ENCODE peak calls at places on chromosomes 16 and 17, in five cellular contexts. W is lung; T is fibroblast of lung; O is effector memory CD4-positive, alpha-beta T cell; B is right lobe of liver. A is an unnamed sample.
A peak's percentile ranks its signal among the peaks of the same experiment; 100 is the strongest.

GRCh38 chr17:78144736-78145641 is 1.2 kb upstream of the C17orf99 start:
- DNase-seq in W (peak; percentile 90), T (no peak), O (no peak), B (no peak), A (no peak)

GRCh38 chr17:45110676-45111611 is 21.4 kb downstream of the PLCD3 start:
- DNase-seq in W (no peak), T (peak; percentile 65), O (no peak), B (no peak), A (no peak)

GRCh38 chr17:36578671-36579070 is 13.0 kb upstream of the DHRS11 start:
- DNase-seq in W (no peak), T (peak; percentile 59), O (no peak), B (no peak), A (no peak)

GRCh38 chr16:2904922-2905240 is 6.8 kb upstream of the FLYWCH1 start:
- DNase-seq in W (no peak), T (no peak), O (no peak), B (no peak), A (no peak)

GRCh38 chr17:82647593-82648164 is 565 bp downstream of the WDR45B start:
- DNase-seq in W (peak; percentile 41), T (no peak), O (peak; percentile 62), B (peak; percentile 57), A (peak; percentile 64)

GRCh38 chr17:65902831-65903549 is 288.9 kb downstream of the CEP112 start:
- DNase-seq in W (no peak), T (peak; percentile 13), O (no peak), B (no peak), A (no peak)

GRCh38 chr17:80455784-80456183 is 20.6 kb downstream of the NPTX1 start:
- DNase-seq in W (no peak), T (no peak), O (no peak), B (no peak), A (no peak)

GRCh38 chr16:588639-588888 is 1.3 kb upstream of the RAB40C start:
- DNase-seq in W (no peak), T (peak; percentile 76), O (peak; percentile 51), B (no peak), A (no peak)

GRCh38 chr16:27505297-27506236 is 44.1 kb downstream of the GTF3C1 start:
- DNase-seq in W (no peak), T (no peak), O (no peak), B (no peak), A (no peak)

GRCh38 chr16:27374794-27375499 is 27.0 kb upstream of the IL21R start:
- DNase-seq in W (peak; percentile 59), T (peak; percentile 81), O (peak; percentile 16), B (peak; percentile 59), A (peak; percentile 18)

GRCh38 chr17:77371117-77371887 is 230.5 kb downstream of the SEC14L1 start:
- DNase-seq in W (no peak), T (peak; percentile 81), O (no peak), B (no peak), A (no peak)

GRCh38 chr16:86740817-86741799 is 162.8 kb downstream of the FOXL1 start:
- DNase-seq in W (no peak), T (peak; percentile 94), O (no peak), B (peak; percentile 38), A (no peak)

GRCh38 chr16:15038689-15039088 is 17.2 kb downstream of the NTAN1 start:
- DNase-seq in W (no peak), T (no peak), O (no peak), B (no peak), A (no peak)

GRCh38 chr16:66320774-66321173 is 45.7 kb upstream of the CDH5 start:
- DNase-seq in W (no peak), T (no peak), O (no peak), B (no peak), A (no peak)

GRCh38 chr16:84844049-84844350 is 24.2 kb downstream of the CRISPLD2 start:
- DNase-seq in W (no peak), T (no peak), O (no peak), B (no peak), A (no peak)

GRCh38 chr16:88355389-88356123 is 27.2 kb upstream of the ZNF469 start:
- DNase-seq in W (no peak), T (no peak), O (no peak), B (peak; percentile 7), A (no peak)

GRCh38 chr16:57084257-57084770 is 8.1 kb upstream of the CPNE2 start:
- DNase-seq in W (peak; percentile 79), T (peak; percentile 54), O (peak; percentile 59), B (peak; percentile 60), A (peak; percentile 82)

GRCh38 chr17:2093349-2093748 is 38.4 kb downstream of the HIC1 start:
- DNase-seq in W (peak; percentile 87), T (no peak), O (no peak), B (no peak), A (no peak)

GRCh38 chr16:85046957-85047866 is 19.6 kb downstream of the KIAA0513 start:
- DNase-seq in W (peak; percentile 53), T (no peak), O (no peak), B (no peak), A (no peak)

GRCh38 chr16:6682142-6682811 is 650.4 kb upstream of the RBFOX1 start:
- DNase-seq in W (no peak), T (no peak), O (no peak), B (peak; percentile 45), A (no peak)

GRCh38 chr16:58481931-58482330 is 18.0 kb upstream of the NDRG4 start:
- DNase-seq in W (no peak), T (peak; percentile 43), O (no peak), B (no peak), A (no peak)

GRCh38 chr16:583470-583814 is 6.4 kb upstream of the RAB40C start:
- DNase-seq in W (no peak), T (no peak), O (no peak), B (peak; percentile 60), A (no peak)

GRCh38 chr17:73561066-73561465 is 83.2 kb downstream of the SDK2 start:
- DNase-seq in W (no peak), T (no peak), O (no peak), B (no peak), A (no peak)

GRCh38 chr16:54655171-54655590 is 275.5 kb upstream of the IRX5 start:
- DNase-seq in W (peak; percentile 61), T (peak; percentile 49), O (no peak), B (peak; percentile 29), A (no peak)

GRCh38 chr17:66950886-66951604 is 13.5 kb upstream of the CACNG4 start:
- DNase-seq in W (no peak), T (no peak), O (no peak), B (no peak), A (no peak)

GRCh38 chr17:62892870-62893338 is 73.1 kb upstream of the TANC2 start:
- DNase-seq in W (peak; percentile 76), T (peak; percentile 91), O (no peak), B (peak; percentile 34), A (no peak)

GRCh38 chr17:49494937-49495841 is at the start of gene NGFR:
- DNase-seq in W (no peak), T (peak; percentile 45), O (peak; percentile 46), B (no peak), A (peak; percentile 46)

GRCh38 chr17:81031571-81032550 is 3.1 kb upstream of the BAIAP2 start:
- DNase-seq in W (peak; percentile 60), T (no peak), O (no peak), B (peak; percentile 46), A (no peak)

GRCh38 chr17:48499743-48500434 is 30.9 kb downstream of the HOXB1 start:
- DNase-seq in W (no peak), T (no peak), O (no peak), B (no peak), A (no peak)

GRCh38 chr16:24996731-24997130 is 18.4 kb downstream of the ARHGAP17 start:
- DNase-seq in W (no peak), T (no peak), O (no peak), B (no peak), A (no peak)
- H3K4me1 ChIP-seq in W (peaks cover 27% of the 10 kb centered on the region), T (peaks cover 28% of the 10 kb centered on the region), O (no peaks in the 10 kb centered on the region), B (no peaks in the 10 kb centered on the region), A (peaks cover 11% of the 10 kb centered on the region)

GRCh38 chr17:1002412-1002753 is 5.5 kb downstream of the TIMM22 start:
- DNase-seq in W (no peak), T (peak; percentile 45), O (no peak), B (no peak), A (no peak)
- H3K4me1 ChIP-seq in W (peaks cover 39% of the 10 kb centered on the region), T (peaks cover 64% of the 10 kb centered on the region), O (peaks cover 6% of the 10 kb centered on the region), B (no peaks in the 10 kb centered on the region), A (peaks cover 10% of the 10 kb centered on the region)

DNA sequence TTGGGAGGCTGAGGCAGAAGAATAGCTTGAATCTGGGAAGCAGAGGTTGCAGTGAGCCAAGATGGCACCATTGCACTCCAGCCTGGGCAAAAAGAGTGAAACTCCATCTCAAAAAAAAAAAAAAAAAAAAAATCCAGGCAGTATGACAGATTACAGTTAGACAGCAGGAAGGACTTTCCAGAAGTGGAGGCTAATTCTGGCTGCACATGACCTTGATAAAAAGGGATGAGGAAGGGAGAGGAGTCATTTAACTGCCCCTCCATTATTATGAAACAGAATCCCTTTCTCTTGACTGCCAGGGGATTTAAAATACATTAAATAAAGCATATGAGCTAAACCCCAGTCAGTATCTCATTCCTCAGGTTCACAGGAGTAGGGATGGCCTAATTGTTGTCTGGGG is 1.8 kb upstream of the ARHGAP23 start:
- DNase-seq in W (no peak), T (no peak), O (no peak), B (no peak), A (no peak)
- H3K4me1 ChIP-seq in W (peaks cover 17% of the 10 kb centered on the region), T (peaks cover 23% of the 10 kb centered on the region), O (peaks cover 11% of the 10 kb centered on the region), B (no peaks in the 10 kb centered on the region), A (peaks cover 9% of the 10 kb centered on the region)

GRCh38 chr17:57867126-57867525 is 17.3 kb upstream of the MRPS23 start:
- DNase-seq in W (no peak), T (no peak), O (no peak), B (no peak), A (no peak)
- H3K4me1 ChIP-seq in W (peaks cover 14% of the 10 kb centered on the region), T (peaks cover 45% of the 10 kb centered on the region), O (no peaks in the 10 kb centered on the region), B (no peaks in the 10 kb centered on the region), A (peaks cover 8% of the 10 kb centered on the region)

DNA sequence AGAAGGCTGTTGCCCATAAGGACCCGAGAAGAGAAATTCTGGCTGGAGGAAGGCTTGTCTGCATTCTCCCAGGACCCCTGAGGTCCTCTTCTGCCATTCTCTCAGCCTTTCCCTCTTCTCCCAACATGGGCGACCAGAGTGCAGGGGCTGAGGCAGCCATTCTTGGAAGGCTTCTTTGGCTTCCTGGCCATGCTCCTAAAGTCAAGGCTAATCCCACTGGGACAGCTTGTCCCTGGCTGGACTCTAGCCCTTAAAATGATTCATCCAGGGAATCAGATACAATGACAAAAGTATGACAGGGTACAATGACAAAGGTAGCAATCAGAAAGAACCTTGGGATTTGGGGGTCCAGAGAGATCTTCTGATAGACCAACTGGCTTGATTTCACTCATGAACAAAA is 26.8 kb downstream of the SRL start:
- DNase-seq in W (no peak), T (no peak), O (no peak), B (no peak), A (no peak)
- H3K4me1 ChIP-seq in W (peaks cover 6% of the 10 kb centered on the region), T (peaks cover 30% of the 10 kb centered on the region), O (no peaks in the 10 kb centered on the region), B (no peaks in the 10 kb centered on the region), A (no peaks in the 10 kb centered on the region)

GRCh38 chr17:9936075-9936474 is 31.0 kb upstream of the RCVRN start:
- DNase-seq in W (no peak), T (no peak), O (no peak), B (no peak), A (no peak)
- H3K4me1 ChIP-seq in W (peaks cover 2% of the 10 kb centered on the region), T (no peaks in the 10 kb centered on the region), O (no peaks in the 10 kb centered on the region), B (no peaks in the 10 kb centered on the region), A (no peaks in the 10 kb centered on the region)

GRCh38 chr16:30399435-30400186 is 4.4 kb downstream of the ZNF48 start:
- DNase-seq in W (no peak), T (no peak), O (no peak), B (no peak), A (no peak)
- H3K4me1 ChIP-seq in W (peaks cover 5% of the 10 kb centered on the region), T (peaks cover 11% of the 10 kb centered on the region), O (peaks cover 18% of the 10 kb centered on the region), B (no peaks in the 10 kb centered on the region), A (peaks cover 25% of the 10 kb centered on the region)